ENCODE peak calls at places on chromosomes 6 and 20, in six cellular contexts. One of them, this sample, is unnamed. For H3K4me1, the result is how much of the 10 kb centered on the place peaks cover.

GRCh38 chr6:13923527-13924145 is 1.1 kb upstream of the RNF182 start:
- DNase-seq in uterus: no peak
- DNase-seq in heart left ventricle: no peak
- DNase-seq in tibial nerve: no peak
- DNase-seq in CD8-positive, alpha-beta T cell: no peak
- DNase-seq in cardiac muscle cell: no peak
- DNase-seq in this sample: no peak

GRCh38 chr6:97361286-97361685 is 78.3 kb upstream of the MMS22L start:
- DNase-seq in cardiac muscle cell: no peak
- DNase-seq in CD8-positive, alpha-beta T cell: no peak
- DNase-seq in tibial nerve: no peak
- DNase-seq in uterus: no peak
- DNase-seq in heart left ventricle: no peak
- DNase-seq in this sample: no peak

GRCh38 chr20:2417142-2417541 is 36.4 kb downstream of the TGM6 start:
- DNase-seq in heart left ventricle: no peak
- DNase-seq in CD8-positive, alpha-beta T cell: no peak
- DNase-seq in cardiac muscle cell: no peak
- DNase-seq in uterus: no peak
- DNase-seq in tibial nerve: no peak
- DNase-seq in this sample: no peak

GRCh38 chr20:62208805-62209755 is 11.0 kb downstream of the HRH3 start:
- DNase-seq in tibial nerve: no peak
- DNase-seq in cardiac muscle cell: peak
- DNase-seq in CD8-positive, alpha-beta T cell: no peak
- DNase-seq in heart left ventricle: peak
- DNase-seq in uterus: no peak
- DNase-seq in this sample: no peak

GRCh38 chr6:22227824-22228610 is 68.8 kb downstream of the PRL start:
- DNase-seq in uterus: no peak
- DNase-seq in CD8-positive, alpha-beta T cell: no peak
- DNase-seq in tibial nerve: no peak
- DNase-seq in cardiac muscle cell: no peak
- DNase-seq in heart left ventricle: no peak
- DNase-seq in this sample: no peak

GRCh38 chr6:161254754-161255253 is 19.1 kb downstream of the AGPAT4 start:
- DNase-seq in cardiac muscle cell: peak
- DNase-seq in heart left ventricle: no peak
- DNase-seq in tibial nerve: no peak
- DNase-seq in CD8-positive, alpha-beta T cell: no peak
- DNase-seq in uterus: no peak
- DNase-seq in this sample: no peak

GRCh38 chr6:83461438-83461837 is 30.6 kb upstream of the ME1 start:
- DNase-seq in cardiac muscle cell: no peak
- DNase-seq in tibial nerve: no peak
- DNase-seq in CD8-positive, alpha-beta T cell: no peak
- DNase-seq in heart left ventricle: no peak
- DNase-seq in uterus: no peak
- DNase-seq in this sample: peak

GRCh38 chr20:46324960-46325703 is 16.8 kb upstream of the CDH22 start:
- DNase-seq in CD8-positive, alpha-beta T cell: no peak
- DNase-seq in cardiac muscle cell: peak
- DNase-seq in tibial nerve: no peak
- DNase-seq in uterus: no peak
- DNase-seq in heart left ventricle: no peak
- DNase-seq in this sample: no peak

GRCh38 chr6:112409311-112409710 is 62.2 kb downstream of the RFPL4B start:
- DNase-seq in cardiac muscle cell: no peak
- DNase-seq in CD8-positive, alpha-beta T cell: no peak
- DNase-seq in heart left ventricle: no peak
- DNase-seq in tibial nerve: no peak
- DNase-seq in uterus: no peak
- DNase-seq in this sample: no peak

GRCh38 chr6:154986787-154987235 is 8.3 kb upstream of the TIAM2 start:
- DNase-seq in cardiac muscle cell: no peak
- DNase-seq in uterus: no peak
- DNase-seq in CD8-positive, alpha-beta T cell: no peak
- DNase-seq in tibial nerve: no peak
- DNase-seq in heart left ventricle: no peak
- DNase-seq in this sample: no peak

GRCh38 chr6:123393333-123393732 is 243.4 kb downstream of the TRDN start:
- DNase-seq in cardiac muscle cell: no peak
- DNase-seq in tibial nerve: no peak
- DNase-seq in uterus: no peak
- DNase-seq in heart left ventricle: no peak
- DNase-seq in CD8-positive, alpha-beta T cell: no peak
- DNase-seq in this sample: no peak

GRCh38 chr6:31952140-31952805 is 6.4 kb downstream of the CFB start:
- DNase-seq in heart left ventricle: peak
- DNase-seq in tibial nerve: peak
- DNase-seq in uterus: peak
- DNase-seq in CD8-positive, alpha-beta T cell: peak
- DNase-seq in cardiac muscle cell: peak
- DNase-seq in this sample: peak

GRCh38 chr6:110270166-110270565 is 88.0 kb downstream of the METTL24 start:
- DNase-seq in tibial nerve: no peak
- DNase-seq in uterus: no peak
- DNase-seq in CD8-positive, alpha-beta T cell: no peak
- DNase-seq in cardiac muscle cell: no peak
- DNase-seq in heart left ventricle: no peak
- DNase-seq in this sample: peak

GRCh38 chr20:10802201-10802600 is 128.4 kb upstream of the JAG1 start:
- DNase-seq in CD8-positive, alpha-beta T cell: no peak
- DNase-seq in heart left ventricle: no peak
- DNase-seq in uterus: no peak
- DNase-seq in tibial nerve: no peak
- DNase-seq in cardiac muscle cell: no peak
- DNase-seq in this sample: peak

GRCh38 chr20:58150772-58151171 is 77.7 kb downstream of the ANKRD60 start:
- DNase-seq in CD8-positive, alpha-beta T cell: no peak
- DNase-seq in cardiac muscle cell: peak
- DNase-seq in tibial nerve: no peak
- DNase-seq in uterus: no peak
- DNase-seq in heart left ventricle: no peak
- DNase-seq in this sample: no peak

GRCh38 chr6:164928041-164928321 is 381.4 kb downstream of the C6orf118 start:
- DNase-seq in tibial nerve: no peak
- DNase-seq in CD8-positive, alpha-beta T cell: no peak
- DNase-seq in cardiac muscle cell: no peak
- DNase-seq in uterus: no peak
- DNase-seq in heart left ventricle: no peak
- DNase-seq in this sample: no peak

GRCh38 chr6:37594895-37595294 is 95.2 kb upstream of the CCDC167 start:
- DNase-seq in uterus: no peak
- DNase-seq in tibial nerve: no peak
- DNase-seq in heart left ventricle: no peak
- DNase-seq in CD8-positive, alpha-beta T cell: no peak
- DNase-seq in cardiac muscle cell: no peak
- DNase-seq in this sample: no peak

GRCh38 chr6:30955367-30956042 is 14.7 kb downstream of the MUCL3 start:
- DNase-seq in tibial nerve: no peak
- DNase-seq in heart left ventricle: peak
- DNase-seq in uterus: peak
- DNase-seq in cardiac muscle cell: peak
- DNase-seq in CD8-positive, alpha-beta T cell: peak
- DNase-seq in this sample: no peak

GRCh38 chr20:62449951-62450815 is 22.8 kb upstream of the RBBP8NL start:
- DNase-seq in uterus: no peak
- DNase-seq in tibial nerve: no peak
- DNase-seq in CD8-positive, alpha-beta T cell: no peak
- DNase-seq in cardiac muscle cell: no peak
- DNase-seq in heart left ventricle: no peak
- DNase-seq in this sample: no peak

GRCh38 chr20:49545572-49545971 is 22.4 kb downstream of the PTGIS start:
- DNase-seq in uterus: no peak
- DNase-seq in heart left ventricle: no peak
- DNase-seq in tibial nerve: no peak
- DNase-seq in CD8-positive, alpha-beta T cell: no peak
- DNase-seq in cardiac muscle cell: no peak
- DNase-seq in this sample: no peak

GRCh38 chr6:105553174-105553573 is 150.3 kb upstream of the PREP start:
- DNase-seq in tibial nerve: no peak
- DNase-seq in heart left ventricle: no peak
- DNase-seq in uterus: no peak
- DNase-seq in cardiac muscle cell: no peak
- DNase-seq in CD8-positive, alpha-beta T cell: no peak
- DNase-seq in this sample: no peak

GRCh38 chr6:35663447-35664235 is 25.1 kb downstream of the FKBP5 start:
- DNase-seq in tibial nerve: no peak
- DNase-seq in CD8-positive, alpha-beta T cell: no peak
- DNase-seq in cardiac muscle cell: peak
- DNase-seq in heart left ventricle: no peak
- DNase-seq in uterus: no peak
- DNase-seq in this sample: no peak

GRCh38 chr6:78861509-78861908 is 5.8 kb upstream of the IRAK1BP1 start:
- DNase-seq in cardiac muscle cell: no peak
- DNase-seq in CD8-positive, alpha-beta T cell: no peak
- DNase-seq in uterus: no peak
- DNase-seq in heart left ventricle: no peak
- DNase-seq in tibial nerve: no peak
- DNase-seq in this sample: no peak

GRCh38 chr6:63813531-63813930 is 177.9 kb downstream of the PHF3 start:
- DNase-seq in CD8-positive, alpha-beta T cell: no peak
- DNase-seq in cardiac muscle cell: no peak
- DNase-seq in tibial nerve: no peak
- DNase-seq in uterus: no peak
- DNase-seq in heart left ventricle: no peak
- DNase-seq in this sample: no peak

GRCh38 chr6:144909753-144910280 is 624.7 kb downstream of the UTRN start:
- DNase-seq in heart left ventricle: no peak
- DNase-seq in tibial nerve: no peak
- DNase-seq in CD8-positive, alpha-beta T cell: no peak
- DNase-seq in cardiac muscle cell: no peak
- DNase-seq in uterus: no peak
- DNase-seq in this sample: no peak

GRCh38 chr20:39049148-39049547 is 87.0 kb downstream of the DHX35 start:
- DNase-seq in uterus: no peak
- DNase-seq in heart left ventricle: no peak
- DNase-seq in cardiac muscle cell: no peak
- DNase-seq in tibial nerve: no peak
- DNase-seq in CD8-positive, alpha-beta T cell: no peak
- DNase-seq in this sample: no peak
- H3K4me3 ChIP-seq in uterus: no peak
- H3K4me3 ChIP-seq in heart left ventricle: no peak
- H3K4me3 ChIP-seq in cardiac muscle cell: no peak
- H3K4me3 ChIP-seq in tibial nerve: no peak
- H3K4me3 ChIP-seq in CD8-positive, alpha-beta T cell: no peak
- H3K4me3 ChIP-seq in this sample: peak

GRCh38 chr6:157274116-157274470 is 49.2 kb downstream of the TMEM242 start:
- DNase-seq in heart left ventricle: no peak
- DNase-seq in cardiac muscle cell: peak
- DNase-seq in uterus: no peak
- DNase-seq in tibial nerve: no peak
- DNase-seq in CD8-positive, alpha-beta T cell: no peak
- DNase-seq in this sample: no peak

GRCh38 chr6:157272372-157272771 is 50.9 kb downstream of the TMEM242 start:
- DNase-seq in uterus: no peak
- DNase-seq in heart left ventricle: no peak
- DNase-seq in cardiac muscle cell: no peak
- DNase-seq in tibial nerve: no peak
- DNase-seq in CD8-positive, alpha-beta T cell: no peak
- DNase-seq in this sample: no peak

GRCh38 chr6:157274471-157275226 is 48.7 kb downstream of the TMEM242 start:
- DNase-seq in CD8-positive, alpha-beta T cell: peak
- DNase-seq in heart left ventricle: peak
- DNase-seq in uterus: peak
- DNase-seq in tibial nerve: peak
- DNase-seq in cardiac muscle cell: peak
- DNase-seq in this sample: peak

GRCh38 chr6:157272866-157273755 is 50.2 kb downstream of the TMEM242 start:
- DNase-seq in heart left ventricle: no peak
- DNase-seq in cardiac muscle cell: no peak
- DNase-seq in tibial nerve: no peak
- DNase-seq in uterus: no peak
- DNase-seq in CD8-positive, alpha-beta T cell: peak
- DNase-seq in this sample: no peak

GRCh38 chr6:157273756-157274088 is 49.6 kb downstream of the TMEM242 start:
- DNase-seq in tibial nerve: no peak
- DNase-seq in uterus: peak
- DNase-seq in heart left ventricle: peak
- DNase-seq in cardiac muscle cell: peak
- DNase-seq in CD8-positive, alpha-beta T cell: peak
- DNase-seq in this sample: no peak
- H3K27ac ChIP-seq in tibial nerve: no peak
- H3K27ac ChIP-seq in uterus: peak
- H3K27ac ChIP-seq in heart left ventricle: no peak
- H3K27ac ChIP-seq in cardiac muscle cell: no peak
- H3K27ac ChIP-seq in CD8-positive, alpha-beta T cell: peak
- H3K27ac ChIP-seq in this sample: no peak

DNA sequence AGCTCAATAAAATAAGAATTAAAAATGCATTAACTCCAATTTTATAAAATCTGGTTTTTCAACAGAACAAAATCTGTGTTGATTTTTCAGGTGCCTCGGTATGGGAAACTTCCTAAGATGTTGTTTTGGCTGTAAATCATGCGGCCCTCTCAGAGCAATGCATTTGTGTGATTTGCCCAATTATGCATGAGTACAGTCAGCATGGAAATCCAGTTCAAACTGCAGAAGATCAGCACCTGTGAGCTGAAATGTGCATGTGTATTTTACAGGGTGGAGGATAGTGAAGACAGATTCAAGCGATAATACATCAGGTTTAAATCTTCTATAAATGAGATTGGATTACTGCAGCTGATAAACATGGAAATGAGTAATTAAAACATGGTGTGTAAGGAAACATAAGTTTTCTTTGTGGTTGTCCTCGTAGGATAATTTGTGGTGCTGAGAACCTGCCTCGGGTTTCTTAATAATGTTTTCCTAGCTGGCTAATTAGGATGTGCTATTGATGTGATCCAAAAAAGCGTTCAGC is 117.2 kb upstream of the CCDC28A start:
- DNase-seq in uterus: no peak
- DNase-seq in tibial nerve: no peak
- DNase-seq in heart left ventricle: no peak
- DNase-seq in CD8-positive, alpha-beta T cell: no peak
- DNase-seq in cardiac muscle cell: no peak
- DNase-seq in this sample: no peak
- H3K4me1 ChIP-seq in uterus: under half
- H3K4me1 ChIP-seq in tibial nerve: under half
- H3K4me1 ChIP-seq in heart left ventricle: under half
- H3K4me1 ChIP-seq in CD8-positive, alpha-beta T cell: under half
- H3K4me1 ChIP-seq in cardiac muscle cell: under half
- H3K4me1 ChIP-seq in this sample: under half

GRCh38 chr20:32019156-32019510 is 8.9 kb downstream of the CCM2L start:
- DNase-seq in tibial nerve: no peak
- DNase-seq in uterus: no peak
- DNase-seq in cardiac muscle cell: peak
- DNase-seq in heart left ventricle: peak
- DNase-seq in CD8-positive, alpha-beta T cell: no peak
- DNase-seq in this sample: no peak

GRCh38 chr20:32018269-32019155 is 8.3 kb downstream of the CCM2L start:
- DNase-seq in heart left ventricle: peak
- DNase-seq in CD8-positive, alpha-beta T cell: peak
- DNase-seq in uterus: peak
- DNase-seq in tibial nerve: peak
- DNase-seq in cardiac muscle cell: peak
- DNase-seq in this sample: peak

GRCh38 chr20:32021091-32021490 is 10.9 kb downstream of the CCM2L start:
- DNase-seq in uterus: no peak
- DNase-seq in CD8-positive, alpha-beta T cell: no peak
- DNase-seq in heart left ventricle: no peak
- DNase-seq in cardiac muscle cell: no peak
- DNase-seq in tibial nerve: no peak
- DNase-seq in this sample: no peak

GRCh38 chr20:32019563-32020463 is 9.6 kb downstream of the CCM2L start:
- DNase-seq in uterus: no peak
- DNase-seq in cardiac muscle cell: no peak
- DNase-seq in CD8-positive, alpha-beta T cell: no peak
- DNase-seq in tibial nerve: no peak
- DNase-seq in heart left ventricle: no peak
- DNase-seq in this sample: no peak

GRCh38 chr20:32017711-32018251 is 7.5 kb downstream of the CCM2L start:
- DNase-seq in uterus: no peak
- DNase-seq in CD8-positive, alpha-beta T cell: peak
- DNase-seq in tibial nerve: no peak
- DNase-seq in heart left ventricle: no peak
- DNase-seq in cardiac muscle cell: peak
- DNase-seq in this sample: no peak
- H3K4me3 ChIP-seq in uterus: no peak
- H3K4me3 ChIP-seq in CD8-positive, alpha-beta T cell: no peak
- H3K4me3 ChIP-seq in tibial nerve: no peak
- H3K4me3 ChIP-seq in heart left ventricle: no peak
- H3K4me3 ChIP-seq in cardiac muscle cell: peak
- H3K4me3 ChIP-seq in this sample: no peak

This sample was measured in SJSA1.